ENCODE peak calls at places on chromosomes 1 and 21, in six cellular contexts. G is brain microvascular endothelial cell, X is GM23338, O is mammary epithelial cell, R is MM.1S, N is ovary. S is an unnamed sample. For H3K36me3, the result is how much of the 10 kb centered on the place peaks cover.

GRCh38 chr1:28437260-28437923 is 67.9 kb downstream of the PHACTR4 start:
- DNase-seq in G (peak), X (no peak), O (peak), R (no peak), N (no peak), S (no peak)

GRCh38 chr21:41928621-41929220 is 25.1 kb downstream of the C2CD2 start:
- DNase-seq in G (no peak), X (no peak), O (no peak), R (peak), N (no peak), S (no peak)

GRCh38 chr1:5936621-5937372 is 55.4 kb downstream of the NPHP4 start:
- DNase-seq in G (no peak), X (no peak), O (no peak), R (no peak), N (no peak), S (no peak)

GRCh38 chr1:145960468-145961108 is 2.8 kb upstream of the LIX1L start:
- DNase-seq in G (no peak), X (peak), O (peak), R (no peak), N (peak), S (peak)

GRCh38 chr1:32623775-32624174 is 26.6 kb downstream of the ZBTB8OS start:
- DNase-seq in G (no peak), X (no peak), O (no peak), R (peak), N (no peak), S (no peak)

GRCh38 chr1:174211486-174211885 is 52.2 kb downstream of the RABGAP1L start:
- DNase-seq in G (no peak), X (no peak), O (no peak), R (no peak), N (no peak), S (no peak)

GRCh38 chr1:161502641-161503393 is 2.4 kb upstream of the FCGR2A start:
- DNase-seq in G (peak), X (no peak), O (peak), R (no peak), N (no peak), S (no peak)

GRCh38 chr1:191608367-191608766 is 549.9 kb upstream of the RGS18 start:
- DNase-seq in G (no peak), X (peak), O (peak), R (no peak), N (no peak), S (no peak)

GRCh38 chr1:232978091-232978634 is 27.8 kb downstream of the NTPCR start:
- DNase-seq in G (no peak), X (no peak), O (no peak), R (no peak), N (no peak), S (no peak)

GRCh38 chr1:226308166-226308722 is 720 bp downstream of the LIN9 start:
- DNase-seq in G (no peak), X (peak), O (no peak), R (peak), N (peak), S (peak)

GRCh38 chr21:42796327-42797062 is 82.8 kb downstream of the WDR4 start:
- DNase-seq in G (no peak), X (no peak), O (no peak), R (no peak), N (no peak), S (peak)

DNA sequence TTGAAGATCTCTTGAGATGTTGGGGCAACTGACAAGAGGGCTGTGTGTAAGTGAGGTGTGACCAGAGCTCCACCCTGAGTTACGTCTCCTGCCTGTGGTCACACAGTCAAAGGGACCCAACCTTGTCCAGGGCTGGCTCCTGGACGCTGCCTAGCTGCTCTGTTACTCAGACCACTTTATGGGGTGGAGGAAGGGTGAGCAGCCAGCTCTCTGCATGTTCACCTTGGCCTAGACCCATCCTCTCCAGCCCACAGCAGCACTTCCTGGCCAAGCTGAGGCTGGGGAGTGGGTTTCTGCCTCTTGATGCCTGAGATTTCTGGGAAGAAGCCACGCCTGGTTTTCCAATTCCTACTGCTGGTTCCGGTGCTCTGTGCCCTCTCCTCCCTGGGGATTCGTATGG is 24.6 kb downstream of the SLC2A1 start:
- DNase-seq in G (no peak), X (no peak), O (no peak), R (no peak), N (no peak), S (peak)
- H3K36me3 ChIP-seq in G (under half), X (under half), O (under half), R (under half), N (under half), S (under half)

GRCh38 chr1:147670319-147671003 is at the start of gene ACP6:
- DNase-seq in G (peak), X (peak), O (peak), R (peak), N (peak), S (peak)

GRCh38 chr1:147673816-147674215 is 3.5 kb upstream of the ACP6 start:
- DNase-seq in G (no peak), X (no peak), O (no peak), R (no peak), N (no peak), S (no peak)

GRCh38 chr1:147669475-147670318 is 627 bp downstream of the ACP6 start:
- DNase-seq in G (peak), X (peak), O (peak), R (peak), N (peak), S (peak)

GRCh38 chr1:147676306-147677085 is 6.2 kb upstream of the ACP6 start:
- DNase-seq in G (peak), X (no peak), O (peak), R (no peak), N (no peak), S (no peak)

DNA sequence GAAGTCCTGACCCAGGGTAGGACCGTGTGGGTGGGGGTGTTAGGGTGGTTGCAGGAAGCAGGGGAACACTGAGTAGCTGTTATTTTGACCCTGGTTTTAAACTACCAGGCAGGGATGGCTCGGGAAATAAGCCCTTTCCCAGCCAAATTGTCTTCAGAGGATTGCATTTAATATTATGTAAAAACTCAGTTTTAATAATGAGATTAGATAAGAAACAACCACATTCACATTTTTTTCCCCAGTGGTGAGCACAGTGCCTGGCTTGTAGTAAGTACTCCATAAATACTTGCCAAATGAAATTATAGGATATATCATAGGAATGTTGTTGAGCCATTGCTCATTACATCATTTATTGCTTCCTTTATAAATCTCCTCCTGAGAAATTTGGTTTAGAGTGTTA is 3.1 kb upstream of the ACP6 start:
- DNase-seq in G (peak), X (no peak), O (no peak), R (no peak), N (no peak), S (no peak)
- TF ChIP-seq CTCF in G (no peak), X (no peak), O (no peak), R (no peak), N (no peak), S (no peak)

GRCh38 chr1:179818743-179819173 is 58.8 kb downstream of the TOR1AIP2 start:
- DNase-seq in G (no peak), X (no peak), O (no peak), R (no peak), N (no peak), S (no peak)

GRCh38 chr1:179822107-179822506 is 55.5 kb downstream of the TOR1AIP2 start:
- DNase-seq in G (no peak), X (no peak), O (no peak), R (peak), N (no peak), S (no peak)

GRCh38 chr1:179818260-179818659 is 59.3 kb downstream of the TOR1AIP2 start:
- DNase-seq in G (no peak), X (no peak), O (no peak), R (no peak), N (no peak), S (no peak)

GRCh38 chr1:179821524-179821923 is 56.1 kb downstream of the TOR1AIP2 start:
- DNase-seq in G (no peak), X (no peak), O (no peak), R (no peak), N (no peak), S (no peak)

DNA sequence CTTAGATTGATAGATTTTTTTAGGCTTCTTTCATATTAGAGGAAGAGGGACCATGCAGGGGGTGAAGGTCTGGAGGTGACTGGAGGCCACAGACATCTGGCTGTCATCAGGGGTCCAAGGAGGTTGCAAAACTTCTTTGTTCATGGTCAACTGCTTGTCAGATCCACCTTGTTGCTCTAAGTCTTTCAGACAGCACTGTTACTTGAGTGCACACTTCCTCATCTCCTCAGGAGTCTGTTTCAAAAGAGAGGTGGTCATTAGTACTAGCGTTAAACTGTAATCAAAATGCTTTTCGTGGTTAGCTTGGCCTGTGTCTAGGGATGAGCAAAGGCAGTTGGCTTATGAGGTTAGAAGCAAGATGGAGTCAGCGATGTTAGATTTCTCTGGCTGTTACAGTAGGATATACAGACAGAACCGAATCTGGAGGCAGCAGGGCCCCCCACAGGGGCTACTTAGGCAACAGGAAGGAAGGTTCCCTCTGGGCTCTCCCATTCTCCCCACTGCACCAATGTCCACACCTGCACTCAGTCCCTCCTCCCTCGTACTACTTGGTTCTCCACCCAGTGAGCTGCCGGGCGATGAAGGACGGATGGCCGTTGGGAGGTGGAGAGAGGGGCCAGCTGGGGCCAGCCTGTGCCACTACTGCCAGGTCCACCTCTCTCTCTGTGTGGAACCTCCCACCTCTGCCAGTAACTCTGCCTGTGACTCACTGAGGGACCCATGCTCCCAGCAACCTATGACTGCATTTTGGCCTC is 57.2 kb downstream of the TOR1AIP2 start:
- DNase-seq in G (no peak), X (no peak), O (no peak), R (no peak), N (no peak), S (no peak)
- H3K36me3 ChIP-seq in G (under half), X (under half), O (under half), R (under half), N (under half), S (under half)

GRCh38 chr1:7384121-7384520 is 387.0 kb upstream of the VAMP3 start:
- DNase-seq in G (no peak), X (no peak), O (no peak), R (no peak), N (no peak), S (no peak)
- TF ChIP-seq CTCF in G (no peak), X (no peak), O (no peak), R (no peak), N (no peak), S (no peak)